ENCODE peak calls at places on chromosomes 7 and 10, in five cellular contexts. C is astrocyte of the cerebellum, D is SHP77, H is IMR-90, X is H4. Q is an unnamed sample.

GRCh38 chr7:129186749-129187260 is 1.6 kb upstream of the SMO start:
- DNase-seq in C (no peak), D (no peak), H (no peak), X (no peak), Q (no peak)

GRCh38 chr10:74121368-74121767 is 29.3 kb downstream of the AP3M1 start:
- DNase-seq in C (no peak), D (no peak), H (no peak), X (no peak), Q (no peak)

GRCh38 chr7:69770613-69771012 is 172.3 kb downstream of the AUTS2 start:
- DNase-seq in C (no peak), D (no peak), H (no peak), X (no peak), Q (no peak)

GRCh38 chr10:112810651-112811215 is 139.3 kb upstream of the TCF7L2 start:
- DNase-seq in C (no peak), D (no peak), H (no peak), X (no peak), Q (no peak)

GRCh38 chr10:114388275-114388674 is 16.0 kb downstream of the AFAP1L2 start:
- DNase-seq in C (no peak), D (no peak), H (no peak), X (no peak), Q (no peak)

GRCh38 chr10:88702848-88703597 is 3.0 kb upstream of the LIPK start:
- DNase-seq in C (no peak), D (peak; percentile 77), H (peak; percentile 35), X (peak; percentile 75), Q (peak; percentile 94)

GRCh38 chr10:976316-976715 is 11.9 kb upstream of the GTPBP4 start:
- DNase-seq in C (no peak), D (no peak), H (no peak), X (no peak), Q (no peak)

GRCh38 chr7:139099181-139099947 is 10.2 kb downstream of the ZC3HAV1 start:
- DNase-seq in C (no peak), D (no peak), H (peak; percentile 23), X (no peak), Q (no peak)

GRCh38 chr10:103714232-103714891 is 141.0 kb downstream of the SH3PXD2A start:
- DNase-seq in C (no peak), D (no peak), H (no peak), X (no peak), Q (no peak)

GRCh38 chr10:84665883-84666463 is 337.6 kb downstream of the CCSER2 start:
- DNase-seq in C (no peak), D (no peak), H (no peak), X (peak; percentile 9), Q (no peak)

GRCh38 chr7:69334706-69335105 is 263.6 kb upstream of the AUTS2 start:
- DNase-seq in C (no peak), D (no peak), H (no peak), X (no peak), Q (no peak)

GRCh38 chr7:75534727-75535307 is 42.7 kb downstream of the SPDYE5 start:
- DNase-seq in C (no peak), D (no peak), H (peak; percentile 85), X (peak; percentile 80), Q (peak; percentile 80)

GRCh38 chr10:97570146-97570788 is 2.3 kb upstream of the ANKRD2 start:
- DNase-seq in C (no peak), D (no peak), H (no peak), X (no peak), Q (no peak)

GRCh38 chr10:87860156-87860795 is 3.1 kb downstream of the KLLN start:
- DNase-seq in C (peak; percentile 44), D (peak; percentile 33), H (peak; percentile 69), X (no peak), Q (peak; percentile 83)

Q was measured in LHCN-M2.